ENCODE peak calls at places on chromosomes 13 and 19, in nine cellular contexts. I is caudate nucleus; D is foreskin melanocyte; Z is T-helper 1 cell; V is BE2C; L is GM18507; E is stimulated activated CD4-positive, alpha-beta T cell treated with anti-CD3 and anti-CD28 coated beads, Interleukin-15, amount 100 ng/mL, for 48 hours; B is DND-41; H is NCI-H1105. W is an unnamed sample.

GRCh38 chr19:3771906-3772450 is at the start of gene RAX2:
- DNase-seq in I (no peak), D (no peak), Z (no peak), V (no peak), L (no peak), E (no peak), B (no peak), H (no peak), W (no peak)

GRCh38 chr13:41411536-41411935 is 45.8 kb upstream of the RGCC start:
- DNase-seq in I (no peak), D (peak; percentile 49), Z (no peak), V (no peak), L (no peak), E (no peak), B (no peak), H (no peak), W (no peak)

GRCh38 chr13:42812311-42812710 is 30.9 kb downstream of the FAM216B start:
- DNase-seq in I (no peak), D (no peak), Z (no peak), V (no peak), L (no peak), E (no peak), B (no peak), H (no peak), W (no peak)

GRCh38 chr19:44757735-44758505 is 9.4 kb downstream of the BCL3 start:
- DNase-seq in I (peak; percentile 16), D (peak; percentile 54), Z (no peak), V (peak; percentile 77), L (no peak), E (no peak), B (no peak), H (no peak), W (no peak)

GRCh38 chr13:77751513-77752456 is 54.3 kb downstream of the SLAIN1 start:
- DNase-seq in I (no peak), D (peak; percentile 61), Z (no peak), V (peak; percentile 44), L (peak; percentile 28), E (no peak), B (peak; percentile 42), H (peak; percentile 7), W (no peak)

GRCh38 chr19:12272386-12272785 is 22.3 kb downstream of the ZNF44 start:
- DNase-seq in I (no peak), D (no peak), Z (no peak), V (no peak), L (no peak), E (no peak), B (no peak), H (no peak), W (no peak)

GRCh38 chr13:50512602-50513527 is 330.6 kb downstream of the DLEU7 start:
- DNase-seq in I (peak; percentile 15), D (peak; percentile 57), Z (no peak), V (no peak), L (peak; percentile 26), E (no peak), B (peak; percentile 90), H (peak; percentile 29), W (peak; percentile 23)

GRCh38 chr13:92716749-92717148 is 509.9 kb upstream of the GPC6 start:
- DNase-seq in I (no peak), D (no peak), Z (no peak), V (no peak), L (no peak), E (no peak), B (no peak), H (no peak), W (no peak)

GRCh38 chr13:110403721-110404120 is 96.6 kb downstream of the COL4A2 start:
- DNase-seq in I (no peak), D (no peak), Z (no peak), V (no peak), L (no peak), E (no peak), B (no peak), H (no peak), W (no peak)